ENCODE peak calls at places on chromosomes 2 and 18, in four cellular contexts. One of them, this sample, is unnamed. For H3K9me3, the result is how much of the 10 kb centered on the place peaks cover.

GRCh38 chr2:175111200-175111657 is 56.8 kb downstream of the ATF2 start:
- DNase-seq in SK-N-SH: peak
- DNase-seq in HepG2: peak
- DNase-seq in breast epithelium: no peak
- DNase-seq in this sample: no peak

GRCh38 chr2:235530735-235531134 is 36.9 kb downstream of the AGAP1 start:
- DNase-seq in SK-N-SH: no peak
- DNase-seq in HepG2: no peak
- DNase-seq in breast epithelium: no peak
- DNase-seq in this sample: no peak

GRCh38 chr18:75923169-75923568 is 495.7 kb upstream of the SMIM21 start:
- DNase-seq in SK-N-SH: no peak
- DNase-seq in HepG2: no peak
- DNase-seq in breast epithelium: peak
- DNase-seq in this sample: peak

GRCh38 chr2:9114457-9114856 is 92.2 kb upstream of the ASAP2 start:
- DNase-seq in SK-N-SH: no peak
- DNase-seq in HepG2: no peak
- DNase-seq in breast epithelium: no peak
- DNase-seq in this sample: no peak

GRCh38 chr2:238573065-238573778 is 146.5 kb downstream of the ASB1 start:
- DNase-seq in SK-N-SH: peak
- DNase-seq in HepG2: peak
- DNase-seq in breast epithelium: no peak
- DNase-seq in this sample: no peak

GRCh38 chr2:238420878-238421694 is 5.6 kb upstream of the ASB1 start:
- DNase-seq in SK-N-SH: no peak
- DNase-seq in HepG2: no peak
- DNase-seq in breast epithelium: no peak
- DNase-seq in this sample: no peak

GRCh38 chr18:25229080-25229479 is 122.9 kb downstream of the ZNF521 start:
- DNase-seq in SK-N-SH: peak
- DNase-seq in HepG2: no peak
- DNase-seq in breast epithelium: no peak
- DNase-seq in this sample: no peak

GRCh38 chr18:70299393-70299792 is 10.5 kb downstream of the SOCS6 start:
- DNase-seq in SK-N-SH: no peak
- DNase-seq in HepG2: no peak
- DNase-seq in breast epithelium: no peak
- DNase-seq in this sample: no peak

GRCh38 chr2:98550165-98550564 is 58.1 kb downstream of the COA5 start:
- DNase-seq in SK-N-SH: no peak
- DNase-seq in HepG2: no peak
- DNase-seq in breast epithelium: no peak
- DNase-seq in this sample: no peak

GRCh38 chr2:121090088-121090715 is 194.8 kb downstream of the TFCP2L1 start:
- DNase-seq in SK-N-SH: no peak
- DNase-seq in HepG2: no peak
- DNase-seq in breast epithelium: no peak
- DNase-seq in this sample: no peak

GRCh38 chr18:39223283-39223682 is 1657.7 kb upstream of the CELF4 start:
- DNase-seq in SK-N-SH: no peak
- DNase-seq in HepG2: no peak
- DNase-seq in breast epithelium: no peak
- DNase-seq in this sample: no peak

GRCh38 chr2:28325567-28326468 is 66.8 kb upstream of the FOSL2 start:
- DNase-seq in SK-N-SH: peak
- DNase-seq in HepG2: no peak
- DNase-seq in breast epithelium: no peak
- DNase-seq in this sample: no peak

GRCh38 chr18:10044054-10044453 is 130.2 kb downstream of the VAPA start:
- DNase-seq in SK-N-SH: no peak
- DNase-seq in HepG2: no peak
- DNase-seq in breast epithelium: no peak
- DNase-seq in this sample: no peak

GRCh38 chr18:62450175-62450545 is 72.7 kb upstream of the ZCCHC2 start:
- DNase-seq in SK-N-SH: no peak
- DNase-seq in HepG2: no peak
- DNase-seq in breast epithelium: no peak
- DNase-seq in this sample: no peak

GRCh38 chr2:120949027-120949956 is 213.6 kb downstream of the GLI2 start:
- DNase-seq in SK-N-SH: peak
- DNase-seq in HepG2: peak
- DNase-seq in breast epithelium: no peak
- DNase-seq in this sample: no peak

GRCh38 chr18:48818329-48819254 is 132.2 kb downstream of the SMAD7 start:
- DNase-seq in SK-N-SH: no peak
- DNase-seq in HepG2: no peak
- DNase-seq in breast epithelium: peak
- DNase-seq in this sample: no peak

GRCh38 chr18:48819276-48819675 is 131.5 kb downstream of the SMAD7 start:
- DNase-seq in SK-N-SH: no peak
- DNase-seq in HepG2: no peak
- DNase-seq in breast epithelium: peak
- DNase-seq in this sample: no peak

GRCh38 chr18:48820483-48821250 is 130.1 kb downstream of the SMAD7 start:
- DNase-seq in SK-N-SH: no peak
- DNase-seq in HepG2: no peak
- DNase-seq in breast epithelium: peak
- DNase-seq in this sample: no peak

GRCh38 chr18:48819781-48820482 is 130.8 kb downstream of the SMAD7 start:
- DNase-seq in SK-N-SH: no peak
- DNase-seq in HepG2: no peak
- DNase-seq in breast epithelium: peak
- DNase-seq in this sample: no peak

DNA sequence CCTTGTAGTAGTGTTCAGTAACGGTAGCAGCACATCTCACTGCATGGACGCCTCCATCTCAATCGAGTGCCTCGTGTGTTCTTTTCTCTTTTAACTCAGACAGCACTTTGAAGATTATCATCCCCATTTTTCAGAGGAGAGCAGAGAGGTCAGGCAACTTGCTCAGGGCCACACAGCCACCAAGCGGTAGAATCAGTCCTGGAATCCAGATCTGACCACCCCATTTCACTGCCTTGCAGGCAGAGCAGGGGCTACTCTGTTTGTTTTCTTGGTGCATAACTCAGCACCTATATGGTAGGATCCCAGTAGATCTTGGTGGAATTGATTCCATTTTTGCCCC is 129.5 kb downstream of the SMAD7 start:
- DNase-seq in SK-N-SH: no peak
- DNase-seq in HepG2: no peak
- DNase-seq in breast epithelium: no peak
- DNase-seq in this sample: no peak
- TF ChIP-seq CTCF in SK-N-SH: no peak
- TF ChIP-seq CTCF in HepG2: no peak
- TF ChIP-seq CTCF in breast epithelium: no peak
- TF ChIP-seq CTCF in this sample: no peak

GRCh38 chr2:6852210-6852609 is 13.5 kb downstream of the CMPK2 start:
- DNase-seq in SK-N-SH: no peak
- DNase-seq in HepG2: no peak
- DNase-seq in breast epithelium: no peak
- DNase-seq in this sample: no peak
- H3K9me3 ChIP-seq in SK-N-SH: under half
- H3K9me3 ChIP-seq in HepG2: under half
- H3K9me3 ChIP-seq in breast epithelium: under half
- H3K9me3 ChIP-seq in this sample: under half

GRCh38 chr2:217949448-217949847 is 53.3 kb downstream of the TNS1 start:
- DNase-seq in SK-N-SH: no peak
- DNase-seq in HepG2: no peak
- DNase-seq in breast epithelium: no peak
- DNase-seq in this sample: no peak

GRCh38 chr2:217947341-217948316 is 55.2 kb downstream of the TNS1 start:
- DNase-seq in SK-N-SH: no peak
- DNase-seq in HepG2: no peak
- DNase-seq in breast epithelium: peak
- DNase-seq in this sample: no peak

GRCh38 chr2:217950401-217950871 is 52.4 kb downstream of the TNS1 start:
- DNase-seq in SK-N-SH: no peak
- DNase-seq in HepG2: no peak
- DNase-seq in breast epithelium: peak
- DNase-seq in this sample: no peak

GRCh38 chr2:217948897-217949296 is 53.9 kb downstream of the TNS1 start:
- DNase-seq in SK-N-SH: no peak
- DNase-seq in HepG2: no peak
- DNase-seq in breast epithelium: peak
- DNase-seq in this sample: no peak

DNA sequence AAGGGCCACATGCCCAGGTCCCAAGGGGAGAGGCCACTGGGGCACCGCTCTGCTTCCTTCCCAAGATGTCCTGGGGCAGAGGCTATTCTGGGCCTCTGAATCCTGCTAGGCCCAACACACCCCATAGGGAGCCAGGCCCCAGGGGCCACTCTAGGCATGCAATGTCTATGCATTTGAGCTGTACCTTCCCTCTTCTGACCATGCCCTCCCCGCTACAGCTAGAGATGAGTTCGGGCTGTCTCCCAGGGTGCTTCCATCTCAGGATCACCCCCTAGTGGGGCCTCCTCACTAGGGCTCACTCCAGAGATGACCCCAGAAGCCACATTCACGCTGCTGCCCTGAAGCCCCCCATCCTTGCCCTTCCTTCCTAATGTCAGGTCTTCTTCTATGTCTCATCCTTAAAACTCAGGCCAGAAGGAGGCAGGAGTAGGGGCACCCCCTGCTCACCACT is 54.4 kb downstream of the TNS1 start:
- DNase-seq in SK-N-SH: no peak
- DNase-seq in HepG2: no peak
- DNase-seq in breast epithelium: no peak
- DNase-seq in this sample: no peak
- TF ChIP-seq CTCF in SK-N-SH: no peak
- TF ChIP-seq CTCF in HepG2: peak
- TF ChIP-seq CTCF in breast epithelium: no peak
- TF ChIP-seq CTCF in this sample: no peak

GRCh38 chr2:204479557-204479956 is 65.7 kb upstream of the PARD3B start:
- DNase-seq in SK-N-SH: no peak
- DNase-seq in HepG2: no peak
- DNase-seq in breast epithelium: no peak
- DNase-seq in this sample: no peak

GRCh38 chr2:204475403-204475802 is 69.9 kb upstream of the PARD3B start:
- DNase-seq in SK-N-SH: peak
- DNase-seq in HepG2: no peak
- DNase-seq in breast epithelium: no peak
- DNase-seq in this sample: no peak

GRCh38 chr2:204480262-204480661 is 65.0 kb upstream of the PARD3B start:
- DNase-seq in SK-N-SH: no peak
- DNase-seq in HepG2: no peak
- DNase-seq in breast epithelium: no peak
- DNase-seq in this sample: no peak

GRCh38 chr2:204473224-204473623 is 72.1 kb upstream of the PARD3B start:
- DNase-seq in SK-N-SH: no peak
- DNase-seq in HepG2: no peak
- DNase-seq in breast epithelium: no peak
- DNase-seq in this sample: no peak

GRCh38 chr2:204477358-204477950 is 67.8 kb upstream of the PARD3B start:
- DNase-seq in SK-N-SH: no peak
- DNase-seq in HepG2: no peak
- DNase-seq in breast epithelium: no peak
- DNase-seq in this sample: no peak
- H3K9me3 ChIP-seq in SK-N-SH: under half
- H3K9me3 ChIP-seq in HepG2: under half
- H3K9me3 ChIP-seq in breast epithelium: under half
- H3K9me3 ChIP-seq in this sample: under half

GRCh38 chr2:27261926-27262298 is 935 bp downstream of the SLC30A3 start:
- DNase-seq in SK-N-SH: no peak
- DNase-seq in HepG2: no peak
- DNase-seq in breast epithelium: no peak
- DNase-seq in this sample: no peak
- TF ChIP-seq CTCF in SK-N-SH: no peak
- TF ChIP-seq CTCF in HepG2: no peak
- TF ChIP-seq CTCF in breast epithelium: no peak
- TF ChIP-seq CTCF in this sample: no peak

DNA sequence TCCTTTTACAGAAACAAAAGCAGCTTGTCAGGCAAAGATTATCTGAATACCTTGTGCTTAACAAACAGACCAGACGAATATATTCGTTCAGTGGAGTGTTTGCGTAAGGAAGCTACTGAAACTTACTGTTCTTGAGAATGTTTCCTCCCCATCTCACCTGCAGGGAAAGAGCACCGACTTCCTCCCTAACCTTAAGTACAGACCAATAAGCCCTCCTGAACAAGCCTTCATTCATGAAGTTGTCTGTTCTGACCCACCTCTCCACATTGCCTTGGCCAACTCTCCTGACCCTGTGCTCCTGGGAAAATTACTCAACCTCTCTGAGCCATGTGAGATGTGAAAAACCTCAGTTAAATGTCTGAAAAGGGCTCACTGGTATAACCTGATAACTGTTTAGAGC is 35.2 kb downstream of the STK39 start:
- DNase-seq in SK-N-SH: no peak
- DNase-seq in HepG2: no peak
- DNase-seq in breast epithelium: no peak
- DNase-seq in this sample: no peak
- H3K9me3 ChIP-seq in SK-N-SH: under half
- H3K9me3 ChIP-seq in HepG2: under half
- H3K9me3 ChIP-seq in breast epithelium: under half
- H3K9me3 ChIP-seq in this sample: under half

DNA sequence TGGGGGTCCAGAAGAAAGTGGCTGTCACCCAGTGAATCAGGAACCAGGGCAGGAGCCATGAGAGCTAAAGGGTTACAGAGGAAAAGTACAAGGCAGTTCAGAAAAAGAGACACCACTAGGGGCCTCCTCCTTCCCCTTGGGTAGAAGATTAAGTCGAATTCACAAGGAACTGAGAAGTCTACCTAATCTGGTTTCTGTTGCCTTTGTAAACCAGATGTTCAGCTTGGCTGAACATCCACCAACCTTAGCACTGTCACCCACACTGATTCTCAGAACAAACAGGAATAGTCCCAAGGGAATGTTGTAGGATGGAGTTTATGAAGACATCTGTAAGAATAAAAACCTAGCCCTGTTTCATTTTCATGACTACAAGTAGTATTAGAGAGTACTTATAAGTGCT is 90.4 kb upstream of the NOSTRIN start:
- DNase-seq in SK-N-SH: no peak
- DNase-seq in HepG2: no peak
- DNase-seq in breast epithelium: no peak
- DNase-seq in this sample: no peak
- TF ChIP-seq CTCF in SK-N-SH: no peak
- TF ChIP-seq CTCF in HepG2: no peak
- TF ChIP-seq CTCF in breast epithelium: no peak
- TF ChIP-seq CTCF in this sample: no peak

DNA sequence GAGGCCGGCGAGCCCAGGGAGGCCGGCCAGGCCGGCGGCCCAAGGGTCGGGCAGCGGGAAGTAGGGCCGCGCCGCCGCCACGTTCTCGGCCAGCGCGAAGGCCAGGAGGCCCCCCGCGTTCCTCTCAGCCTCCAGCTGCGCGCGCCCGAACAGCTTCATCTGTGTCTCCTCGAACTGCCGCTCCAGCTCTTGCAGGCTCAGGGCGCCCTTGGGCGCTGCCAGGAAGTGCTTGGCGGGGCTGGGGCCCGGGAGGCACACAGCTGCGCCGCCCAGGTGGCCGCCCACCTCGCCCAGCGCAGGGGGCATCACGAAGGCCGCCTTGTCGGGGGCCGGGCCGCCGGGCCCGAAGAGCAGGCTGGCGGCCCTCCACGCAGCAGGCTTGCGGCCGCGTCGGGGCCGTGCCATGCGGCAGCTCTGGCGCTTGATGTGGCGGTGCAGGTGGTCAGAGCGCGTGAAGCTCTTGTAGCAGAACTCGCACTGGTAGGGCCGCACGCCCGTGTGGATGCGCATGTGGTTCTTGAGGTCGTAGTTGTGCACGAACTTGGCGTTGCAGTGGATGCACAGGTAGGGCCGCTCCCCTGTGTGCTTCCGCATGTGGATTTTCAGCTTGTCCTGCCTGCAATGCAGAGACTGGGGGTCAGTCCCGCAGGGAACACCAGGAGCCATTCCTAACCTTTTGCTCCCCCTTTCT is 99.0 kb upstream of the SMAD2 start:
- DNase-seq in SK-N-SH: no peak
- DNase-seq in HepG2: no peak
- DNase-seq in breast epithelium: no peak
- DNase-seq in this sample: no peak
- H3K9me3 ChIP-seq in SK-N-SH: under half
- H3K9me3 ChIP-seq in HepG2: under half
- H3K9me3 ChIP-seq in breast epithelium: under half
- H3K9me3 ChIP-seq in this sample: under half

This sample was measured in thoracic aorta.